ENCODE peak calls at places on chromosomes 1 and 21, in seven cellular contexts. One of them, this sample, is unnamed.

GRCh38 chr1:189769448-189769847 is 708.2 kb downstream of the BRINP3 start:
- DNase-seq in H9: no peak
- DNase-seq in breast epithelium: no peak
- DNase-seq in pancreas: no peak
- DNase-seq in lower lobe of right lung: no peak
- DNase-seq in thoracic aorta: no peak
- DNase-seq in tibial artery: no peak
- DNase-seq in this sample: no peak

GRCh38 chr1:26360051-26360806 is 6.3 kb upstream of the CRYBG2 start:
- DNase-seq in H9: peak; percentile 87
- DNase-seq in breast epithelium: no peak
- DNase-seq in pancreas: peak; percentile 70
- DNase-seq in lower lobe of right lung: no peak
- DNase-seq in thoracic aorta: no peak
- DNase-seq in tibial artery: no peak
- DNase-seq in this sample: no peak

GRCh38 chr1:9449106-9449627 is 90.1 kb upstream of the SLC25A33 start:
- DNase-seq in H9: no peak
- DNase-seq in breast epithelium: peak; percentile 82
- DNase-seq in pancreas: no peak
- DNase-seq in lower lobe of right lung: no peak
- DNase-seq in thoracic aorta: peak; percentile 73
- DNase-seq in tibial artery: peak; percentile 85
- DNase-seq in this sample: no peak

GRCh38 chr1:109617291-109617801 is 2.1 kb downstream of the GNAT2 start:
- DNase-seq in H9: peak; percentile 59
- DNase-seq in breast epithelium: no peak
- DNase-seq in pancreas: no peak
- DNase-seq in lower lobe of right lung: no peak
- DNase-seq in thoracic aorta: no peak
- DNase-seq in tibial artery: no peak
- DNase-seq in this sample: no peak

GRCh38 chr1:30759718-30760281 is 2.2 kb upstream of the LAPTM5 start:
- DNase-seq in H9: no peak
- DNase-seq in breast epithelium: no peak
- DNase-seq in pancreas: peak; percentile 20
- DNase-seq in lower lobe of right lung: no peak
- DNase-seq in thoracic aorta: no peak
- DNase-seq in tibial artery: no peak
- DNase-seq in this sample: no peak

GRCh38 chr1:165053273-165053835 is 303.2 kb downstream of the LMX1A start:
- DNase-seq in H9: no peak
- DNase-seq in breast epithelium: no peak
- DNase-seq in pancreas: no peak
- DNase-seq in lower lobe of right lung: no peak
- DNase-seq in thoracic aorta: no peak
- DNase-seq in tibial artery: no peak
- DNase-seq in this sample: no peak

GRCh38 chr1:221809101-221810029 is 67.5 kb upstream of the DUSP10 start:
- DNase-seq in H9: no peak
- DNase-seq in breast epithelium: no peak
- DNase-seq in pancreas: no peak
- DNase-seq in lower lobe of right lung: no peak
- DNase-seq in thoracic aorta: no peak
- DNase-seq in tibial artery: no peak
- DNase-seq in this sample: no peak

GRCh38 chr1:178093958-178094751 is at the start of gene RASAL2:
- DNase-seq in H9: peak; percentile 79
- DNase-seq in breast epithelium: peak; percentile 39
- DNase-seq in pancreas: peak; percentile 90
- DNase-seq in lower lobe of right lung: peak; percentile 77
- DNase-seq in thoracic aorta: peak; percentile 3
- DNase-seq in tibial artery: peak; percentile 58
- DNase-seq in this sample: peak; percentile 51

GRCh38 chr21:15001773-15002647 is 62.8 kb downstream of the NRIP1 start:
- DNase-seq in H9: no peak
- DNase-seq in breast epithelium: no peak
- DNase-seq in pancreas: no peak
- DNase-seq in lower lobe of right lung: no peak
- DNase-seq in thoracic aorta: no peak
- DNase-seq in tibial artery: no peak
- DNase-seq in this sample: no peak
- H3K27ac ChIP-seq in H9: no peak overlapping the region
- H3K27ac ChIP-seq in breast epithelium: no peak overlapping the region
- H3K27ac ChIP-seq in pancreas: no peak overlapping the region
- H3K27ac ChIP-seq in lower lobe of right lung: no peak overlapping the region
- H3K27ac ChIP-seq in thoracic aorta: no peak overlapping the region
- H3K27ac ChIP-seq in tibial artery: no peak overlapping the region
- H3K27ac ChIP-seq in this sample: no peak overlapping the region

DNA sequence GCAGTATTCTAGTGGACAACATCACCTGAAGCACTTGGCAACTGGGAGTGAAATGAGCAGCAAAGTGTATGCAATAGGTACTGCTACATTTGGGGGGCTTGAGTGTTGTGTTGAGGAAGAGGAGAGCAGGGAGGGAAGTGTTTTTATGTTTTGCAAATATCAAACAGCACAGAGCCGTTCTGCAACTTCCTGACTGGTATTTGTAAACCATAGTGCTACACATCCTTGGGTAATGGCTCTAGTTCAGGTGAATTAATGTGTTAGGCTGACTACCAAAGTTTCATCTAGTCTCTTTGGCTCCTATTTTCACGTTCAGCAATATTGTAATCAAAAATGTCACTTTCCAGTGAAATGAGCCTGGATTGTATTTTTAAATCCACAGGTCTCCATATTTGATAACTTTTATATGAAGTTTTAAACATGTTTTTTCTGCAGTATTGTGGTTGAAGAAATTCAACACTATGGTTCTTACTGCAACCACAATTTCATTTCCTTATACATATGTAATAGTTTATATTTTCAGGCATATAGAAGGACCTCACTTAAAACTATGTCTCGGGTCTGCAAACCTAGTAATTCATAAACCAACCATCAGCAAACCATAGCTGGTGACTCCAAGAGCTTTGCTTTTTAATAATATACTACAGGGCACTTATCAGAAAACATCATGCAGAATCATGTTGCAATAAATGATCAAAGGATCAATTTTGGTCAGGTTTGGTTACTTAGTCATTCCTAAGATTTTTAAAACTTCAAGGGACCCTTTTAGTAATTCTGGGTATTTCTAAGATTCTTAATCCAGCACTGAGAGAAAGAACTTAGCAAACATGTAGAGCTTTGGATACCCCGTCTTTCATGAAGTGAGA is 18.8 kb downstream of the ZBTB37 start:
- DNase-seq in H9: no peak
- DNase-seq in breast epithelium: no peak
- DNase-seq in pancreas: no peak
- DNase-seq in lower lobe of right lung: no peak
- DNase-seq in thoracic aorta: no peak
- DNase-seq in tibial artery: no peak
- DNase-seq in this sample: no peak
- H3K27ac ChIP-seq in H9: no peak overlapping the region
- H3K27ac ChIP-seq in breast epithelium: no peak overlapping the region
- H3K27ac ChIP-seq in pancreas: no peak overlapping the region
- H3K27ac ChIP-seq in lower lobe of right lung: no peak overlapping the region
- H3K27ac ChIP-seq in thoracic aorta: no peak overlapping the region
- H3K27ac ChIP-seq in tibial artery: no peak overlapping the region
- H3K27ac ChIP-seq in this sample: no peak overlapping the region

GRCh38 chr1:238404921-238405320 is 514.2 kb upstream of the ZP4 start:
- DNase-seq in H9: no peak
- DNase-seq in breast epithelium: no peak
- DNase-seq in pancreas: no peak
- DNase-seq in lower lobe of right lung: no peak
- DNase-seq in thoracic aorta: no peak
- DNase-seq in tibial artery: no peak
- DNase-seq in this sample: no peak
- H3K27ac ChIP-seq in H9: no peak overlapping the region
- H3K27ac ChIP-seq in breast epithelium: no peak overlapping the region
- H3K27ac ChIP-seq in pancreas: no peak overlapping the region
- H3K27ac ChIP-seq in lower lobe of right lung: no peak overlapping the region
- H3K27ac ChIP-seq in thoracic aorta: no peak overlapping the region
- H3K27ac ChIP-seq in tibial artery: no peak overlapping the region
- H3K27ac ChIP-seq in this sample: no peak overlapping the region

GRCh38 chr1:93906480-93906879 is 2.8 kb downstream of the GCLM start:
- DNase-seq in H9: no peak
- DNase-seq in breast epithelium: no peak
- DNase-seq in pancreas: no peak
- DNase-seq in lower lobe of right lung: no peak
- DNase-seq in thoracic aorta: no peak
- DNase-seq in tibial artery: no peak
- DNase-seq in this sample: no peak

GRCh38 chr1:93905734-93906133 is 3.5 kb downstream of the GCLM start:
- DNase-seq in H9: no peak
- DNase-seq in breast epithelium: no peak
- DNase-seq in pancreas: no peak
- DNase-seq in lower lobe of right lung: no peak
- DNase-seq in thoracic aorta: no peak
- DNase-seq in tibial artery: no peak
- DNase-seq in this sample: no peak

GRCh38 chr1:93904228-93904627 is 5.0 kb downstream of the GCLM start:
- DNase-seq in H9: no peak
- DNase-seq in breast epithelium: no peak
- DNase-seq in pancreas: no peak
- DNase-seq in lower lobe of right lung: no peak
- DNase-seq in thoracic aorta: no peak
- DNase-seq in tibial artery: no peak
- DNase-seq in this sample: no peak

GRCh38 chr1:93907718-93908117 is 1.5 kb downstream of the GCLM start:
- DNase-seq in H9: no peak
- DNase-seq in breast epithelium: no peak
- DNase-seq in pancreas: no peak
- DNase-seq in lower lobe of right lung: no peak
- DNase-seq in thoracic aorta: no peak
- DNase-seq in tibial artery: no peak
- DNase-seq in this sample: no peak

DNA sequence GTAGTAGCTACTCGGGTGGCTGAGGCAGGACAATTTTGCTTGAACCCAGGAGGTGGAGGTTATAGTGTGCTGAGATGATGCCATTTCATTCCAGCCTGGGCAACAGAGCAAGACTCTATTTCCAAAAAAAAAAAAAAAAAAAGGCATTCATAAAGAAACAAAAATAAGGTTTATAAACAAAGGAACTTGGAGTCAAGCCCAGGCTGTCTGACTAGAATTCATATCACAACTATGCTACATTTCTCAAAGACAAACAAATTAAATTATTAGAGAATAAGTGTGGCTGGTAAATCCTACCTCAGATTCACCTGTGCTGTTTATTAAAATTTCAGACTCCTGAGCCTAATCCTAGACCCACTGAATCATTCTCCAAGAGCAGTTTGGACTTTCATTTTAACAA is 4.2 kb downstream of the GCLM start:
- DNase-seq in H9: no peak
- DNase-seq in breast epithelium: no peak
- DNase-seq in pancreas: no peak
- DNase-seq in lower lobe of right lung: no peak
- DNase-seq in thoracic aorta: no peak
- DNase-seq in tibial artery: no peak
- DNase-seq in this sample: no peak
- H3K27ac ChIP-seq in H9: no peak overlapping the region
- H3K27ac ChIP-seq in breast epithelium: no peak overlapping the region
- H3K27ac ChIP-seq in pancreas: no peak overlapping the region
- H3K27ac ChIP-seq in lower lobe of right lung: no peak overlapping the region
- H3K27ac ChIP-seq in thoracic aorta: no peak overlapping the region
- H3K27ac ChIP-seq in tibial artery: no peak overlapping the region
- H3K27ac ChIP-seq in this sample: no peak overlapping the region